ENCODE peak calls at places on chromosome 14, in seven cellular contexts. Y is left cardiac atrium, O is H1, D is mesendoderm, Z is dorsolateral prefrontal cortex, M is NAMALWA, L is cardiac fibroblast. S is an unnamed sample.

GRCh38 chr14:72651715-72652114 is 242.2 kb downstream of the DPF3 start:
- DNase-seq in Y (no peak), O (no peak), D (no peak), Z (peak), M (no peak), L (no peak), S (peak)

GRCh38 chr14:37172024-37172869 is at the start of gene SLC25A21:
- DNase-seq in Y (peak), O (peak), D (peak), Z (peak), M (no peak), L (peak), S (peak)

GRCh38 chr14:51004801-51005526 is 60.7 kb upstream of the PYGL start:
- DNase-seq in Y (no peak), O (no peak), D (no peak), Z (no peak), M (no peak), L (peak), S (no peak)

GRCh38 chr14:50333010-50333409 is 20.9 kb downstream of the DMAC2L start:
- DNase-seq in Y (peak), O (no peak), D (peak), Z (no peak), M (no peak), L (peak), S (no peak)

GRCh38 chr14:102209224-102209966 is 69.7 kb downstream of the WDR20 start:
- DNase-seq in Y (no peak), O (no peak), D (peak), Z (peak), M (no peak), L (peak), S (no peak)

GRCh38 chr14:24911324-24912095 is 138.4 kb downstream of the STXBP6 start:
- DNase-seq in Y (no peak), O (no peak), D (no peak), Z (no peak), M (peak), L (peak), S (no peak)

GRCh38 chr14:83163016-83163415 is 1629.4 kb upstream of the SEL1L start:
- DNase-seq in Y (no peak), O (no peak), D (no peak), Z (no peak), M (no peak), L (no peak), S (no peak)

GRCh38 chr14:89990623-89991275 is 35.0 kb downstream of the TDP1 start:
- DNase-seq in Y (no peak), O (no peak), D (no peak), Z (no peak), M (no peak), L (no peak), S (no peak)

GRCh38 chr14:50113381-50113811 is 3.0 kb downstream of the VCPKMT start:
- DNase-seq in Y (no peak), O (no peak), D (no peak), Z (no peak), M (peak), L (no peak), S (no peak)

GRCh38 chr14:104116544-104117340 is 21.6 kb upstream of the KIF26A start:
- DNase-seq in Y (peak), O (no peak), D (no peak), Z (no peak), M (no peak), L (no peak), S (no peak)

GRCh38 chr14:39426605-39427004 is 5.6 kb downstream of the FBXO33 start:
- DNase-seq in Y (no peak), O (no peak), D (peak), Z (no peak), M (peak), L (peak), S (peak)

GRCh38 chr14:59150990-59151389 is 37.5 kb upstream of the DAAM1 start:
- DNase-seq in Y (no peak), O (no peak), D (no peak), Z (no peak), M (peak), L (no peak), S (no peak)

GRCh38 chr14:68146812-68147211 is 327.2 kb downstream of the RAD51B start:
- DNase-seq in Y (no peak), O (no peak), D (peak), Z (no peak), M (no peak), L (peak), S (no peak)

GRCh38 chr14:38201137-38201828 is 6.4 kb upstream of the SSTR1 start:
- DNase-seq in Y (no peak), O (no peak), D (no peak), Z (no peak), M (no peak), L (no peak), S (no peak)

GRCh38 chr14:90087433-90087832 is 25.6 kb downstream of the KCNK13 start:
- DNase-seq in Y (peak), O (no peak), D (no peak), Z (no peak), M (peak), L (peak), S (no peak)

GRCh38 chr14:58428011-58428807 is 690 bp downstream of the KIAA0586 start:
- DNase-seq in Y (no peak), O (no peak), D (peak), Z (no peak), M (peak), L (peak), S (peak)

GRCh38 chr14:91127411-91127810 is 13.5 kb downstream of the DGLUCY start:
- DNase-seq in Y (peak), O (no peak), D (no peak), Z (no peak), M (no peak), L (no peak), S (no peak)

GRCh38 chr14:52596320-52596719 is 43.7 kb downstream of the GPR137C start:
- DNase-seq in Y (no peak), O (peak), D (peak), Z (no peak), M (no peak), L (no peak), S (no peak)

S was measured in cerebellum.